ENCODE peak calls at places on chromosomes 2 and 18, in nine cellular contexts. V is HFF-Myc; U is glutamatergic neuron; I is HEK293T; P is activated CD8-positive, alpha-beta memory T cell treated with anti-CD3 and anti-CD28 coated beads for 24 hours; B is A172; S is T-cell; K is AG08396; J is GM12865. C is an unnamed sample.

GRCh38 chr2:135473567-135473966 is 57.5 kb downstream of the ZRANB3 start:
- DNase-seq in I (peak; percentile 16), J (peak; percentile 55), P (no peak), U (peak; percentile 26), B (peak; percentile 18), V (no peak), K (peak; percentile 26), S (no peak), C (no peak)

GRCh38 chr2:124112966-124113365 is 87.9 kb downstream of the CNTNAP5 start:
- DNase-seq in I (no peak), V (no peak), B (no peak), S (no peak), U (no peak), P (no peak), J (no peak), K (no peak), C (no peak)

GRCh38 chr2:24870440-24870839 is 49.6 kb downstream of the ADCY3 start:
- DNase-seq in P (no peak), S (no peak), I (no peak), V (no peak), U (no peak), J (no peak), K (no peak), B (no peak), C (no peak)

GRCh38 chr18:45399643-45400042 is 215.6 kb upstream of the SLC14A2 start:
- DNase-seq in I (no peak), V (no peak), B (no peak), P (no peak), U (no peak), K (no peak), S (no peak), J (no peak), C (no peak)

GRCh38 chr2:238262496-238263122 is 22.8 kb upstream of the HES6 start:
- DNase-seq in B (no peak), P (no peak), J (no peak), I (no peak), U (peak; percentile 8), S (no peak), V (no peak), K (no peak), C (no peak)

GRCh38 chr18:37476611-37477295 is 88.8 kb downstream of the CELF4 start:
- DNase-seq in U (no peak), V (no peak), I (no peak), J (no peak), P (no peak), S (no peak), B (no peak), K (no peak), C (no peak)

GRCh38 chr2:195559431-195559914 is 97.6 kb upstream of the SLC39A10 start:
- DNase-seq in S (peak; percentile 41), K (peak; percentile 80), B (peak; percentile 76), I (no peak), V (peak; percentile 88), U (no peak), J (peak; percentile 98), P (peak; percentile 77), C (peak; percentile 75)

GRCh38 chr2:219252084-219252483 is 959 bp upstream of the TUBA4B start:
- DNase-seq in S (no peak), K (no peak), J (peak; percentile 18), U (no peak), I (no peak), P (peak; percentile 70), V (no peak), B (peak; percentile 23), C (no peak)

GRCh38 chr2:35915261-35915660 is 440.3 kb upstream of the CRIM1 start:
- DNase-seq in P (no peak), J (no peak), B (no peak), K (no peak), I (no peak), S (no peak), V (no peak), U (no peak), C (no peak)

GRCh38 chr18:45688113-45688512 is 35.9 kb upstream of the SLC14A1 start:
- DNase-seq in J (no peak), B (no peak), K (no peak), U (no peak), S (no peak), P (no peak), I (no peak), V (no peak), C (no peak)

GRCh38 chr18:3223356-3223755 is 3.6 kb upstream of the MYOM1 start:
- DNase-seq in S (no peak), I (no peak), B (no peak), J (no peak), P (no peak), V (no peak), U (no peak), K (no peak), C (no peak)

GRCh38 chr2:1745171-1746023 is 1.1 kb upstream of the PXDN start:
- DNase-seq in U (no peak), P (peak; percentile 57), J (no peak), S (no peak), V (no peak), K (no peak), B (no peak), I (no peak), C (no peak)

GRCh38 chr2:237901932-237902846 is 42.8 kb downstream of the RAMP1 start:
- DNase-seq in P (no peak), U (no peak), B (no peak), K (no peak), V (no peak), I (no peak), J (no peak), S (no peak), C (peak; percentile 40)

GRCh38 chr2:9652898-9653479 is 22.2 kb upstream of the YWHAQ start:
- DNase-seq in J (peak; percentile 40), I (no peak), B (no peak), U (no peak), V (no peak), S (no peak), K (no peak), P (no peak), C (no peak)

GRCh38 chr2:231308631-231309414 is 86.7 kb upstream of the B3GNT7 start:
- DNase-seq in K (peak; percentile 51), B (peak; percentile 53), I (no peak), U (no peak), S (no peak), J (no peak), P (no peak), V (no peak), C (no peak)

GRCh38 chr2:150619607-150620330 is 132.3 kb upstream of the RND3 start:
- DNase-seq in K (peak; percentile 41), I (no peak), J (no peak), U (no peak), P (no peak), V (no peak), B (peak; percentile 80), S (no peak), C (no peak)

GRCh38 chr2:8539743-8540551 is 141.9 kb upstream of the ID2 start:
- DNase-seq in S (no peak), J (no peak), U (no peak), B (no peak), V (no peak), I (no peak), K (no peak), P (peak; percentile 58), C (no peak)

GRCh38 chr2:165113414-165113813 is 90.4 kb downstream of the SCN3A start:
- DNase-seq in S (no peak), K (no peak), J (no peak), V (no peak), U (no peak), I (no peak), P (no peak), B (peak; percentile 11), C (no peak)

GRCh38 chr2:148813603-148814065 is 61.4 kb upstream of the KIF5C start:
- DNase-seq in J (peak; percentile 90), B (no peak), P (peak; percentile 72), V (no peak), U (peak; percentile 24), K (no peak), I (no peak), S (peak; percentile 4), C (peak; percentile 23)

GRCh38 chr2:27362678-27363420 is 6.3 kb upstream of the GTF3C2 start:
- DNase-seq in P (no peak), K (no peak), S (no peak), V (no peak), U (no peak), I (no peak), B (no peak), J (no peak), C (no peak)

GRCh38 chr2:119428488-119429224 is 3.0 kb upstream of the TMEM37 start:
- DNase-seq in V (no peak), B (no peak), U (no peak), I (no peak), K (no peak), P (peak; percentile 32), J (no peak), S (no peak), C (no peak)

GRCh38 chr18:34595673-34596072 is 114.4 kb upstream of the DTNA start:
- DNase-seq in V (no peak), J (peak; percentile 8), P (no peak), I (no peak), K (no peak), U (no peak), B (peak; percentile 57), S (no peak), C (no peak)

GRCh38 chr18:22318745-22319407 is 98.8 kb downstream of the CTAGE1 start:
- DNase-seq in B (no peak), S (no peak), J (no peak), I (no peak), K (no peak), V (no peak), U (no peak), P (no peak), C (no peak)

GRCh38 chr2:70643715-70644114 is 90.1 kb upstream of the TGFA start:
- DNase-seq in J (peak; percentile 20), V (no peak), K (no peak), I (peak; percentile 64), U (no peak), S (no peak), P (no peak), B (peak; percentile 28), C (no peak)

C was measured in naive thymus-derived CD8-positive, alpha-beta T cell.